ENCODE peak calls at places on chromosome 14, in five cellular contexts. R is heart left ventricle, T is uterus, S is K562, Y is ovary. M is an unnamed sample. For H3K4me1 and H3K9me3, the result is how much of the 10 kb centered on the place peaks cover.

GRCh38 chr14:54398028-54398368 is 1.2 kb downstream of the CDKN3 start:
- DNase-seq in R (no peak), T (no peak), S (peak), Y (no peak), M (no peak)

GRCh38 chr14:23186913-23187654 is 3.6 kb upstream of the SLC7A8 start:
- DNase-seq in R (no peak), T (peak), S (peak), Y (peak), M (no peak)

GRCh38 chr14:23057757-23058653 is 685 bp upstream of the CDH24 start:
- DNase-seq in R (peak), T (peak), S (peak), Y (peak), M (peak)

GRCh38 chr14:71286126-71286525 is 378.9 kb downstream of the PCNX1 start:
- DNase-seq in R (no peak), T (no peak), S (no peak), Y (no peak), M (no peak)

GRCh38 chr14:105019861-105020814 is 745 bp downstream of the CDCA4 start:
- DNase-seq in R (no peak), T (peak), S (peak), Y (peak), M (no peak)

GRCh38 chr14:98548071-98548686 is 723.8 kb downstream of the BCL11B start:
- DNase-seq in R (no peak), T (no peak), S (no peak), Y (no peak), M (no peak)

GRCh38 chr14:69573205-69573840 is 1.3 kb downstream of the CCDC177 start:
- DNase-seq in R (no peak), T (peak), S (no peak), Y (no peak), M (no peak)

GRCh38 chr14:102525213-102526143 is 15.9 kb upstream of the ANKRD9 start:
- DNase-seq in R (no peak), T (peak), S (no peak), Y (no peak), M (no peak)

GRCh38 chr14:87632796-87633195 is 360.2 kb downstream of the GALC start:
- DNase-seq in R (no peak), T (no peak), S (no peak), Y (no peak), M (no peak)

GRCh38 chr14:73472182-73473114 is 14.1 kb upstream of the NUMB start:
- DNase-seq in R (no peak), T (no peak), S (peak), Y (no peak), M (no peak)

GRCh38 chr14:71175491-71175890 is 268.2 kb downstream of the PCNX1 start:
- DNase-seq in R (no peak), T (no peak), S (no peak), Y (no peak), M (no peak)

GRCh38 chr14:24828486-24828885 is 194.5 kb upstream of the GZMB start:
- DNase-seq in R (no peak), T (no peak), S (no peak), Y (no peak), M (no peak)

GRCh38 chr14:102277874-102278630 is 26.9 kb downstream of the MOK start:
- DNase-seq in R (no peak), T (no peak), S (no peak), Y (no peak), M (no peak)

GRCh38 chr14:46490150-46490769 is 161.3 kb downstream of the RPL10L start:
- DNase-seq in R (no peak), T (no peak), S (no peak), Y (no peak), M (no peak)

GRCh38 chr14:67583711-67584644 is 16.1 kb downstream of the PIGH start:
- DNase-seq in R (no peak), T (no peak), S (peak), Y (no peak), M (no peak)

GRCh38 chr14:71324767-71325272 is 417.6 kb downstream of the PCNX1 start:
- DNase-seq in R (no peak), T (no peak), S (peak), Y (no peak), M (no peak)

GRCh38 chr14:37565550-37565949 is 29.5 kb downstream of the FOXA1 start:
- DNase-seq in R (no peak), T (no peak), S (no peak), Y (no peak), M (no peak)

GRCh38 chr14:51967521-51967920 is 21.8 kb upstream of the RTRAF start:
- DNase-seq in R (no peak), T (no peak), S (no peak), Y (no peak), M (no peak)

GRCh38 chr14:52706724-52707706 is at the start of gene PSMC6:
- DNase-seq in R (peak), T (peak), S (peak), Y (peak), M (peak)

GRCh38 chr14:68349900-68350323 is 443.0 kb downstream of the ZFP36L1 start:
- DNase-seq in R (no peak), T (no peak), S (no peak), Y (no peak), M (no peak)

GRCh38 chr14:73633115-73633514 is 11.7 kb upstream of the DNAL1 start:
- DNase-seq in R (no peak), T (no peak), S (no peak), Y (no peak), M (peak)

GRCh38 chr14:37054144-37054543 is 118.3 kb downstream of the SLC25A21 start:
- DNase-seq in R (no peak), T (no peak), S (no peak), Y (no peak), M (no peak)

GRCh38 chr14:43411841-43412240 is 1095.2 kb downstream of the FSCB start:
- DNase-seq in R (no peak), T (no peak), S (no peak), Y (no peak), M (no peak)

GRCh38 chr14:67576216-67576615 is 23.9 kb downstream of the PIGH start:
- DNase-seq in R (no peak), T (no peak), S (no peak), Y (no peak), M (no peak)

GRCh38 chr14:56342419-56342901 is 224.2 kb downstream of the PELI2 start:
- DNase-seq in R (no peak), T (no peak), S (peak), Y (no peak), M (no peak)

GRCh38 chr14:91349481-91350074 is 68.0 kb downstream of the CCDC88C start:
- DNase-seq in R (no peak), T (no peak), S (no peak), Y (no peak), M (no peak)

GRCh38 chr14:23398348-23398747 is 9.7 kb downstream of the MYH6 start:
- DNase-seq in R (no peak), T (no peak), S (no peak), Y (no peak), M (peak)

GRCh38 chr14:68695326-68695768 is 97.5 kb downstream of the ZFP36L1 start:
- DNase-seq in R (peak), T (peak), S (no peak), Y (no peak), M (peak)

GRCh38 chr14:70096866-70097265 is 91.9 kb downstream of the SLC8A3 start:
- DNase-seq in R (no peak), T (no peak), S (peak), Y (no peak), M (no peak)

GRCh38 chr14:69260979-69261605 is 1.1 kb downstream of the GALNT16 start:
- DNase-seq in R (peak), T (peak), S (peak), Y (no peak), M (peak)

GRCh38 chr14:64541261-64541970 is 875 bp downstream of the HSPA2 start:
- DNase-seq in R (no peak), T (peak), S (no peak), Y (peak), M (peak)

GRCh38 chr14:68703093-68703492 is 89.8 kb downstream of the ZFP36L1 start:
- DNase-seq in R (no peak), T (no peak), S (peak), Y (no peak), M (no peak)

GRCh38 chr14:91270619-91271018 is 26.1 kb upstream of the GPR68 start:
- DNase-seq in R (no peak), T (no peak), S (no peak), Y (no peak), M (no peak)

GRCh38 chr14:101578489-101578888 is 17.2 kb downstream of the DIO3 start:
- DNase-seq in R (no peak), T (no peak), S (no peak), Y (peak), M (peak)

GRCh38 chr14:31897581-31898186 is 179.4 kb upstream of the ARHGAP5 start:
- DNase-seq in R (no peak), T (no peak), S (no peak), Y (no peak), M (no peak)

GRCh38 chr14:34227834-34228662 is 234.0 kb downstream of the SPTSSA start:
- DNase-seq in R (peak), T (peak), S (peak), Y (peak), M (peak)

GRCh38 chr14:91870001-91870400 is 2.7 kb upstream of the TC2N start:
- DNase-seq in R (no peak), T (no peak), S (no peak), Y (no peak), M (no peak)

DNA sequence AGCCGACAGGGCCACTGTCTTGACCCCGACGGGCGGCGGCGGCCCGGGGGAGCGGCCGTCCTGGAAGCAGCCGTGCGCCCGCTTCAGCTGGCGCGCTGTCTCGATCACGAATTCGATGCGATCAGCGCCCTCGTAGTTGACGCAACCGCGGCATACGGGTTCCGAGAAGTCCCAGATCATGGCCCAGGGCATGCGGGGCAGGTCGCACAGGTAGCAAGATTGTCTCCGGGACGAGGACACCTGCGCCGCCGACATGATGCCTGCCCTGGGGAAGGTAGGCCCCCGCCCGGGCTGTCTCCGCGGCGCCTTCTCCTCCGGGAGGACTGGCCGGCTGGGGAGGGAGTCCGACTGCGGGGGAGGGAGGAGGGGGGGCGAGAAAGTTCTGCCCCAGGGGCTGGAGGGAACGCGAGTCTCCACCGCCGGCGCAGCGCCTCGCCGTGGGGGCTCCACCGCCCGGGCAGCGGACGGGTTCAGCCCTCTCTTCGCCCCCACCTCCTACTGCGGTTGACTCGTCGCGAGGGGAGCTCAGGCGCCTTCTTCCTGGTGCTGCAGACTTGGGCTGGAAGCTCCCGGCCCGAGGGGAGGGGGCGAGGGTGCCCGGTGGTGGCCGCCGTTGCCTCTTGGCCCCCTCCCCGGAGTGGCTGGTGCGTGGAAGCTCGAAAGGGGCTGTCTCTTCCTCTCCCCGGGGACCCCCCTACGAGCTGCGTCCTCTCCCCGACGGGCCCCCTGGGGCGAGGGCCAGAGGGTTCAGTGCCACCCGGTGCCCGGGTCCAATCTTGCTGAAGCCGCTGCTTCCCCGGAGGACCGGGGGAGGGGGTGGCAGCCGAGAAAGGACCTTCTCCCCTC is 747 bp downstream of the IRF2BPL start:
- DNase-seq in R (peak), T (peak), S (peak), Y (peak), M (peak)
- TF ChIP-seq POLR2A in R (no peak), T (peak), S (no peak), Y (peak), M (peak)

GRCh38 chr14:85934123-85934885 is 404.4 kb downstream of the FLRT2 start:
- DNase-seq in R (no peak), T (peak), S (no peak), Y (no peak), M (peak)

GRCh38 chr14:85934886-85935254 is 404.9 kb downstream of the FLRT2 start:
- DNase-seq in R (no peak), T (no peak), S (no peak), Y (no peak), M (no peak)
- H3K4me1 ChIP-seq in R (under half), T (under half), S (under half), Y (under half), M (under half)

GRCh38 chr14:28161040-28161439 is 605.5 kb upstream of the FOXG1 start:
- DNase-seq in R (no peak), T (no peak), S (no peak), Y (no peak), M (no peak)
- H3K9me3 ChIP-seq in R (under half), T (under half), S (under half), Y (under half), M (under half)

DNA sequence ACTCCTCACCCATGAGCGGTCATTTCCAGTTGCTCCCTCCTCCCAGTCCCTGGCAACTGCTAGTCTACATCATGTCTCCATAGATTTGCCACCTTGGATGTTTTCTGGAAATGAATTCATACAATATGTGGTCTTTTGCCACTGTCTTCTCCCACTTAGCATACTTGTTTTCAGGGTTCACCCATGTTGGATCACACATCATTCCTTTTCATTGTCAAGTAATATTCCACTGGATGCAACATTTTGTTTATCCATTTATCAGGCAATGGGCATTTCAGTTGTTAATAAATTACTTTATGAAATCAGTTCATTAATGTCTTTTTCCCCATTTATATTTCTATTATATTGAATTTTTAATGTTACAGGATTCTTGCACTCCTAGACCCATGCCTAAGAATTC is 64.3 kb downstream of the EML1 start:
- DNase-seq in R (no peak), T (no peak), S (no peak), Y (no peak), M (no peak)
- TF ChIP-seq POLR2A in R (no peak), T (no peak), S (no peak), Y (no peak), M (no peak)

DNA sequence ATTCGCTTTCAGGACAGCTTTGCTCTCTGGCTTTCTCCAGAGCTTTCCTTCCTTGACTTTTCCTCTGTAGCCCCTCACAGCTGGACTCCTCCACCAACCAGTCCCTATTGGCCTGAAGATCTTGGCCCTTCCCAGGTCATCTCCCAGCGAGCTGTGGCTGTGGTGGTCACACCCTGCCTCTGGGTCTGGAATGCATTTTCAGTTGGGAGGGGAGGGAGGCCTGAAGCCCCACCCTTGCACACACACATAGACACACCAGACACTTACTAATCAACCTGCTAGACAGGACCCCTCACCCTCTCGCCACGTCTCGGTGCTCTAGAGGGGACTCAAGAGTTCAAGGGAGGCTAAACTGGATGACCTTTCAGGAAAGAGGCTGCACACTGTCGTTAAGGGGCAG is 13.9 kb downstream of the JDP2 start:
- DNase-seq in R (no peak), T (no peak), S (no peak), Y (no peak), M (no peak)
- H3K4me1 ChIP-seq in R (under half), T (under half), S (under half), Y (under half), M (under half)

GRCh38 chr14:50318031-50318626 is 6.0 kb downstream of the DMAC2L start:
- DNase-seq in R (no peak), T (no peak), S (no peak), Y (no peak), M (no peak)
- H3K9me3 ChIP-seq in R (under half), T (under half), S (under half), Y (under half), M (under half)

DNA sequence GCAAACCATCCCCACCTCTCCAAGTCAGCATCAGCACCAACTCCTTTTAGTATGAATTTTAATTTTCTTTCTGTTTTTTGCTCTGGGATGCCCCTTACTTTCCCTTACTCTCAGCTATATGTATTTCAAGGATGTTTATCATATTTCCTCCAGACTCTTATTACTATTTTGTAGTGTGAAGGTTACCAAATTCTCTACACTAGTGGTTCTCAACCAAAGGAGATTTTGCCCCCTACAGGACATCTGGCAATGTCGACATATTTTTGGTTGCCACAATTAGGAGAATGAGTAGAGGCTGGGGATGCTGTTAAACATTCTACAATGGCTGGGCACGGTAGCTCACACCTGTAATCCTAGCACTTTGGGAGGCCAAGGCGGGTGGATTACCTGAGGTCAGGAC is 29.1 kb upstream of the SOS2 start:
- DNase-seq in R (no peak), T (no peak), S (no peak), Y (no peak), M (no peak)
- TF ChIP-seq POLR2A in R (no peak), T (no peak), S (no peak), Y (no peak), M (no peak)

GRCh38 chr14:103537175-103537990 is 8.4 kb downstream of the TRMT61A start:
- DNase-seq in R (no peak), T (no peak), S (no peak), Y (peak), M (no peak)

GRCh38 chr14:103538291-103539055 is 9.5 kb downstream of the TRMT61A start:
- DNase-seq in R (no peak), T (peak), S (no peak), Y (peak), M (no peak)

GRCh38 chr14:103540816-103541493 is 12.0 kb downstream of the TRMT61A start:
- DNase-seq in R (no peak), T (no peak), S (no peak), Y (peak), M (peak)

GRCh38 chr14:103541494-103541943 is 12.5 kb downstream of the TRMT61A start:
- DNase-seq in R (no peak), T (no peak), S (no peak), Y (no peak), M (no peak)

DNA sequence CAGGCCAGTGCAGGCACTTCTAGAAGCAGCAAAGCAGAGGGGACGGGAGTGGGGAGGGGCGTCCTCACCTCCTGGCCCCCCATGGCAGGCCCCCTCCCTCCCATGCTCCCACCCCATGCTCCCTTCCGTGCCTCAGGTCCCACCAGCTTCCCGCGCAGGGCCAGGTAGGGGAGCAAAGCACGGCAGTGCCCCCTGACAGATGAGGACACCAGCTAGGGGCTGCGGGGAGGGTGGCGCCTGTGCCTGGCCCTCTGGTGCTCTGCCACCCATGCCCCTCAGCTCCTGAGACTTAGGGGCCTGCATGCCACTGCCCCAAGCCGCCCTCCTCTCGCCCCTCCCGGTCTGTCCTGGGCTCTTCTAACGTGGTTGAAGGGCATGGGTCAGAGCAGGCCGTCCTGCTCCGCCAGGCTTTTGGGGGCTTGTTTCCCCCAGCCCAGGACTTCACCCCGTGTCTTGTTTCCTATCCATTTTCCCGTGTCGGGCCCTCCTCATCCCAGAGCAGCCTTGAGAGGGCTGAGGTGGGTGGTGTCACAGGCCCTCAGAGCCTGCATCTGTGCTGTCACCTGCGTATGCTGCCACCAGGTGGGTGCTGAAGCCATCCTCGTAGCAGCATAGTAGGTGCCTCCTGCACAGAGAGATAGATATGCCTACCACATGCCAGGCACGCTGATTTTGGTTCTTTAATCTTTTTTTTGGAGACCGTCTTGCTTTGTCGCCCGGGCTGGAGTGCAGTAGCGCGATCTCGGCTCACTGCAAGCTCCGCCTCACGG is 10.2 kb downstream of the TRMT61A start:
- DNase-seq in R (no peak), T (no peak), S (no peak), Y (peak), M (no peak)
- H3K4me1 ChIP-seq in R (half or more), T (half or more), S (under half), Y (under half), M (under half)

GRCh38 chr14:19917243-19917642 is 3.2 kb upstream of the OR4K5 start:
- DNase-seq in R (no peak), T (no peak), S (no peak), Y (no peak), M (no peak)
- H3K9me3 ChIP-seq in R (under half), T (under half), S (under half), Y (under half), M (under half)